ENCODE peak calls at places on chromosomes 4 and X, in nine cellular contexts. O is adipocyte, P is fibroblast of lung, I is mesenchymal stem cell, B is GM12878, K is H9, V is IMR-90, X is neural progenitor cell, H is endothelial cell of umbilical vein. C is an unnamed sample.

GRCh38 chr4:105896984-105897760 is 1.9 kb downstream of the NPNT start:
- DNase-seq in O (no peak), P (no peak), I (no peak), B (no peak), K (no peak), V (no peak), X (no peak), H (no peak), C (no peak)

GRCh38 chrX:150690126-150690525 is 3.1 kb upstream of the MTMR1 start:
- DNase-seq in O (peak; percentile 45), P (peak; percentile 94), I (peak; percentile 59), B (no peak), K (no peak), V (peak; percentile 92), X (no peak), H (no peak), C (no peak)

GRCh38 chrX:119477812-119478232 is 9.6 kb downstream of the SLC25A5 start:
- DNase-seq in O (peak; percentile 85), P (peak; percentile 90), I (peak; percentile 95), B (no peak), K (no peak), V (peak; percentile 93), X (no peak), H (no peak), C (no peak)

GRCh38 chrX:38382663-38383062 is 30.3 kb downstream of the OTC start:
- DNase-seq in O (no peak), P (no peak), I (no peak), B (no peak), K (no peak), V (no peak), X (no peak), H (no peak), C (no peak)

GRCh38 chr4:6688879-6689505 is 4.7 kb upstream of the S100P start:
- DNase-seq in O (peak; percentile 93), P (peak; percentile 82), I (peak; percentile 97), B (no peak), K (peak; percentile 81), V (peak; percentile 94), X (peak; percentile 31), H (peak; percentile 39), C (no peak)

GRCh38 chrX:30713061-30713525 is 59.9 kb downstream of the GK start:
- DNase-seq in O (peak; percentile 76), P (peak; percentile 81), I (peak; percentile 61), B (peak; percentile 85), K (peak; percentile 43), V (peak; percentile 65), X (peak; percentile 70), H (peak; percentile 45), C (peak; percentile 3)

GRCh38 chr4:99008051-99008450 is 12.5 kb downstream of the METAP1 start:
- DNase-seq in O (no peak), P (no peak), I (no peak), B (no peak), K (no peak), V (no peak), X (no peak), H (no peak), C (no peak)

GRCh38 chr4:38132140-38132673 is 172.0 kb downstream of the PTTG2 start:
- DNase-seq in O (peak; percentile 91), P (peak; percentile 93), I (peak; percentile 100), B (peak; percentile 100), K (no peak), V (peak; percentile 99), X (peak; percentile 78), H (peak; percentile 92), C (no peak)

GRCh38 chrX:17425551-17425950 is 50.6 kb downstream of the NHS start:
- DNase-seq in O (no peak), P (no peak), I (no peak), B (no peak), K (no peak), V (no peak), X (no peak), H (no peak), C (no peak)

GRCh38 chr4:155569471-155569870 is 97.2 kb upstream of the GUCY1A1 start:
- DNase-seq in O (no peak), P (no peak), I (no peak), B (no peak), K (no peak), V (no peak), X (no peak), H (no peak), C (no peak)

GRCh38 chrX:141341341-141341740 is 99.0 kb upstream of the SPANXC start:
- DNase-seq in O (peak; percentile 61), P (peak; percentile 82), I (peak; percentile 45), B (no peak), K (no peak), V (peak; percentile 83), X (no peak), H (peak; percentile 90), C (no peak)

GRCh38 chrX:18883961-18884765 is 99.8 kb downstream of the PHKA2 start:
- DNase-seq in O (no peak), P (no peak), I (no peak), B (no peak), K (no peak), V (no peak), X (no peak), H (no peak), C (no peak)

GRCh38 chr4:108171541-108172230 is 3.0 kb upstream of the LEF1 start:
- DNase-seq in O (peak; percentile 8), P (no peak), I (peak; percentile 34), B (no peak), K (peak; percentile 57), V (no peak), X (peak; percentile 65), H (no peak), C (peak; percentile 40)

GRCh38 chrX:7889138-7889537 is 38.1 kb downstream of the PNPLA4 start:
- DNase-seq in O (no peak), P (no peak), I (no peak), B (no peak), K (no peak), V (no peak), X (no peak), H (no peak), C (no peak)

GRCh38 chrX:54184474-54184873 is 1.4 kb upstream of the FAM120C start:
- DNase-seq in O (no peak), P (no peak), I (no peak), B (no peak), K (no peak), V (no peak), X (no peak), H (no peak), C (no peak)

GRCh38 chr4:109886303-109886702 is 26.4 kb upstream of the EGF start:
- DNase-seq in O (no peak), P (no peak), I (no peak), B (no peak), K (no peak), V (no peak), X (no peak), H (no peak), C (no peak)

GRCh38 chrX:47264507-47265173 is 31.8 kb downstream of the USP11 start:
- DNase-seq in O (no peak), P (peak; percentile 11), I (peak; percentile 54), B (no peak), K (no peak), V (peak; percentile 62), X (no peak), H (peak; percentile 30), C (no peak)

GRCh38 chrX:36364262-36364661 is 444.7 kb downstream of the CFAP47 start:
- DNase-seq in O (no peak), P (no peak), I (no peak), B (no peak), K (no peak), V (no peak), X (no peak), H (no peak), C (no peak)

DNA sequence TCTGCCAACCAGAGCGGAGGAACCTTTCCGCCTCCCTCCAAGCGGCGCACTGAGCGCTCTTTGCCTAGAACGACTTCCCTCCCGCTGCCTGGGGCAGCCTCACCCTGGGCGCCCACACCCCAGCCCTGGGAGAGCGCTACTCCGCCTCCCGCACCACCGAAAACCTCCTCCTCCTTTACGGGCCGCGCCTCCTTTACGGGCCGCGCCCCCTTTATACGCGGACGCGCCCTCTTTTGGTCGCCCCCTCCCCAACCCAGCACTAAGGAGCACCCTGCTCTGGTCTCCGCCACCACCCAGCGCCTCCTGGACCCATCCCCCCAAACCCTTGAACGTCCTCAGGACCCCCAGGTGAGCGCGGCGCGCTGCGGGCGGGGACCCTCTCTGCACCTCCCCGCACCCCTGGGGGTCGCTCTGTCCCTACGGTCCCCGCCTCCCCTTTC is 586 bp upstream of the NSG1 start:
- DNase-seq in O (peak; percentile 17), P (no peak), I (peak; percentile 47), B (no peak), K (peak; percentile 59), V (no peak), X (peak; percentile 65), H (no peak), C (no peak)
- H3K9ac ChIP-seq in O (no peak overlapping the region), P (no peak overlapping the region), I (no peak overlapping the region), B (no peak overlapping the region), K (no peak overlapping the region), V (peak overlapping the region; percentile 17), X (no peak overlapping the region), H (no peak overlapping the region), C (peak overlapping the region; percentile 81)

GRCh38 chrX:28639502-28639901 is 52.3 kb downstream of the IL1RAPL1 start:
- DNase-seq in O (no peak), P (no peak), I (no peak), B (no peak), K (no peak), V (peak; percentile 3), X (no peak), H (peak; percentile 9), C (no peak)
- H3K9ac ChIP-seq in O (no peak overlapping the region), P (no peak overlapping the region), I (no peak overlapping the region), B (no peak overlapping the region), K (no peak overlapping the region), V (no peak overlapping the region), X (no peak overlapping the region), H (no peak overlapping the region), C (no peak overlapping the region)

DNA sequence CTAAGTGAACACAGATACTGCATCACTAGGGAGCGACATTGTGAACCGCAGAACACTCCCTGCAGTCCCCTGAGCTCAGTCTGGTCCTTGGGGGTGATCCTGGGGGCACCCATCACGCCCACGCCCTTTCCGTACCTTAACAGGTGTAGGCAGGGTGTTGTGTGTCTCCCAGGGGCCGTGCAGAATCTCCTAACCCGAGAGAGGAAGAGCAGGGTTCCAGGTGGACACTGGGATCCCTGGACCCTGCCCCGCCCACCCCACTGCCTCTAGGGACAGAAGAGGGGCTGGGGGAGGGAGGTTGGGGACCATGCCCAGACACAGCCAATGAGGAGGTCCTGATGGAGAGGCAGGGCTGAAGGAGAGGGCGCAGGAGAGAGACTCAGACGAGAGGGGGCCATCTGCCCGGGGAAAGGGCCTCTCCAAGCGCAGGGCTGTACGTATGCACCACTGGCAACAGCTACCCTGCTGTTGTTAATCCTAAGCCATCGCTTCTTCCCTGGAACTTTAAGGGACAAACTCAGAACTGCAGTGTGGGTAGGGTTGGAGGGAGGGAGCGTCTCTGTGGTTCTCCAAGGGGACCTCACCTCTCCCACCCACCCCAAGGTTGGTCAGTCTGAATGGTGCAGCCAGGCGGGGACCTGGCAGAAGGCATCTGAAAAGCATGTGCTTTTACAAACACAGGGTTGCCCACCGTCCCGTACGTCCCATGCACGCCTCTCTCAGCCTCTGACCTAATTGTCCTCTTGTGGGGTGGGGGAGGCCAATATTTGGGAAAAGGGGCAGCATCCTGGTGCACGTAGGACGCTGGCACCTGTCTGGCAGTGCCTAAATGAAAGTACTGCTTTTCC is 2.4 kb downstream of the P2RY8 start:
- DNase-seq in O (no peak), P (no peak), I (no peak), B (no peak), K (peak; percentile 82), V (no peak), X (peak; percentile 60), H (no peak), C (no peak)
- H3K9ac ChIP-seq in O (no peak overlapping the region), P (no peak overlapping the region), I (no peak overlapping the region), B (peak overlapping the region; percentile 94), K (no peak overlapping the region), V (no peak overlapping the region), X (no peak overlapping the region), H (no peak overlapping the region), C (no peak overlapping the region)

GRCh38 chr4:40201898-40202297 is 5.1 kb downstream of the RHOH start:
- DNase-seq in O (no peak), P (no peak), I (no peak), B (no peak), K (no peak), V (no peak), X (no peak), H (no peak), C (no peak)
- H3K9ac ChIP-seq in O (no peak overlapping the region), P (no peak overlapping the region), I (no peak overlapping the region), B (peak overlapping the region; percentile 99), K (no peak overlapping the region), V (no peak overlapping the region), X (no peak overlapping the region), H (no peak overlapping the region), C (no peak overlapping the region)